ENCODE peak calls at places on chromosome 3, in seven cellular contexts. N is amygdala, D is cardiac fibroblast, W is kidney, O is Kasumi-1, E is NCI-H460, V is NCI-H1417. A is an unnamed sample.

GRCh38 chr3:27752926-27753325 is 30.8 kb upstream of the EOMES start:
- DNase-seq in V (no peak), D (no peak), W (no peak), E (no peak), N (no peak), O (no peak), A (no peak)

GRCh38 chr3:147413712-147414325 is 4.7 kb downstream of the ZIC1 start:
- DNase-seq in V (no peak), W (no peak), D (no peak), E (no peak), O (no peak), N (no peak), A (no peak)

GRCh38 chr3:141938011-141938350 is 61.5 kb downstream of the ATP1B3 start:
- DNase-seq in D (no peak), W (no peak), O (no peak), N (no peak), E (no peak), V (no peak), A (no peak)

GRCh38 chr3:12286927-12287726 is 1.7 kb upstream of the PPARG start:
- DNase-seq in O (no peak), E (no peak), W (peak; percentile 85), D (peak; percentile 29), V (peak; percentile 26), N (no peak), A (no peak)

GRCh38 chr3:136577791-136578190 is 174.4 kb downstream of the STAG1 start:
- DNase-seq in W (no peak), E (no peak), D (peak; percentile 6), O (no peak), N (no peak), V (no peak), A (no peak)

GRCh38 chr3:194058189-194058571 is 77.8 kb upstream of the HES1 start:
- DNase-seq in V (peak; percentile 93), E (peak; percentile 16), D (peak; percentile 59), N (no peak), O (peak; percentile 43), W (peak; percentile 87), A (no peak)

GRCh38 chr3:113985526-113985925 is 37.7 kb downstream of the ZDHHC23 start:
- DNase-seq in E (no peak), V (no peak), D (no peak), O (peak; percentile 63), W (no peak), N (no peak), A (no peak)

GRCh38 chr3:151709847-151710246 is 23.9 kb upstream of the AADACL2 start:
- DNase-seq in D (no peak), E (no peak), N (no peak), V (no peak), O (no peak), W (no peak), A (no peak)

GRCh38 chr3:195187609-195188529 is 83.1 kb downstream of the XXYLT1 start:
- DNase-seq in O (no peak), N (no peak), V (peak; percentile 12), E (no peak), W (no peak), D (peak; percentile 50), A (no peak)

GRCh38 chr3:138202945-138203701 is 16.0 kb downstream of the ARMC8 start:
- DNase-seq in W (no peak), N (no peak), O (no peak), V (no peak), D (no peak), E (no peak), A (no peak)

GRCh38 chr3:101702726-101703125 is 16.2 kb upstream of the RPL24 start:
- DNase-seq in E (no peak), V (no peak), D (no peak), W (no peak), N (no peak), O (no peak), A (no peak)

GRCh38 chr3:50652709-50653108 is 22.0 kb upstream of the DOCK3 start:
- DNase-seq in O (peak; percentile 49), V (peak; percentile 29), W (no peak), E (no peak), D (peak; percentile 33), N (no peak), A (no peak)

GRCh38 chr3:133476971-133477375 is 77.1 kb downstream of the BFSP2 start:
- DNase-seq in W (no peak), E (no peak), V (peak; percentile 97), O (no peak), D (no peak), N (no peak), A (no peak)

GRCh38 chr3:36259580-36259979 is 120.7 kb upstream of the STAC start:
- DNase-seq in N (no peak), V (no peak), E (no peak), O (no peak), D (no peak), W (no peak), A (no peak)

GRCh38 chr3:134625462-134625861 is 25.4 kb downstream of the KY start:
- DNase-seq in W (no peak), N (no peak), O (no peak), V (no peak), E (no peak), D (no peak), A (no peak)

GRCh38 chr3:151971814-151972579 is 98.6 kb downstream of the SUCNR1 start:
- DNase-seq in E (no peak), D (no peak), N (no peak), O (no peak), W (no peak), V (peak; percentile 90), A (peak; percentile 74)

GRCh38 chr3:55013145-55013544 is 85.3 kb upstream of the LRTM1 start:
- DNase-seq in D (peak; percentile 53), N (no peak), E (no peak), W (no peak), V (peak; percentile 51), O (no peak), A (no peak)

GRCh38 chr3:38723569-38724391 is 74.3 kb upstream of the SCN5A start:
- DNase-seq in N (no peak), V (peak; percentile 61), E (no peak), D (peak; percentile 35), O (no peak), W (no peak), A (no peak)

GRCh38 chr3:128424508-128425069 is 42.1 kb downstream of the DNAJB8 start:
- DNase-seq in D (peak; percentile 18), E (no peak), N (no peak), O (no peak), W (no peak), V (no peak), A (peak; percentile 63)

GRCh38 chr3:57335273-57335938 is 42.9 kb upstream of the ASB14 start:
- DNase-seq in V (no peak), N (no peak), E (no peak), D (no peak), W (no peak), O (no peak), A (peak; percentile 2)

GRCh38 chr3:29649815-29650547 is 369.1 kb downstream of the RBMS3 start:
- DNase-seq in D (peak; percentile 29), N (no peak), V (no peak), E (peak; percentile 87), O (no peak), W (no peak), A (no peak)

GRCh38 chr3:178343433-178344038 is 192.7 kb upstream of the KCNMB2 start:
- DNase-seq in V (no peak), N (no peak), E (no peak), W (peak; percentile 55), D (no peak), O (no peak), A (no peak)

GRCh38 chr3:5191555-5192304 is 4.2 kb downstream of the EDEM1 start:
- DNase-seq in E (no peak), W (no peak), O (no peak), V (no peak), N (no peak), D (no peak), A (no peak)

GRCh38 chr3:136194409-136195257 is 1.5 kb downstream of the MSL2 start:
- DNase-seq in W (no peak), V (peak; percentile 77), O (peak; percentile 42), E (no peak), D (peak; percentile 20), N (no peak), A (no peak)

GRCh38 chr3:191158800-191159199 is 40.2 kb upstream of the OSTN start:
- DNase-seq in N (no peak), D (no peak), O (no peak), E (no peak), W (no peak), V (no peak), A (no peak)

GRCh38 chr3:10524799-10525301 is 19.5 kb upstream of the ATP2B2 start:
- DNase-seq in O (no peak), V (no peak), D (no peak), N (no peak), E (no peak), W (no peak), A (no peak)

GRCh38 chr3:183613366-183614293 is 21.8 kb upstream of the KLHL24 start:
- DNase-seq in N (no peak), D (no peak), O (no peak), V (peak; percentile 17), W (no peak), E (no peak), A (no peak)

GRCh38 chr3:136612512-136612911 is 139.7 kb downstream of the STAG1 start:
- DNase-seq in V (no peak), W (no peak), N (no peak), D (no peak), E (no peak), O (no peak), A (no peak)

GRCh38 chr3:88369767-88370166 is 220.0 kb downstream of the C3orf38 start:
- DNase-seq in E (no peak), D (no peak), O (no peak), W (no peak), N (no peak), V (no peak), A (no peak)

GRCh38 chr3:140375002-140375401 is 302.9 kb upstream of the TRIM42 start:
- DNase-seq in E (no peak), V (no peak), N (no peak), O (no peak), W (no peak), D (no peak), A (no peak)

GRCh38 chr3:192130534-192131132 is 596.7 kb downstream of the FGF12 start:
- DNase-seq in E (peak; percentile 25), V (peak; percentile 59), D (peak; percentile 44), O (peak; percentile 62), W (no peak), N (peak; percentile 4), A (peak; percentile 60)

GRCh38 chr3:195543642-195544536 is 764 bp upstream of the PPP1R2 start:
- DNase-seq in V (no peak), O (peak; percentile 42), N (no peak), D (peak; percentile 46), W (peak; percentile 80), E (no peak), A (no peak)

GRCh38 chr3:49901351-49902339 is 2.0 kb downstream of the MST1R start:
- DNase-seq in E (no peak), O (no peak), V (no peak), W (no peak), D (no peak), N (no peak), A (no peak)

GRCh38 chr3:157058392-157059071 is 101.4 kb downstream of the CCNL1 start:
- DNase-seq in W (no peak), O (no peak), D (no peak), N (no peak), E (no peak), V (no peak), A (no peak)

GRCh38 chr3:21830541-21830940 is 79.5 kb upstream of the ZNF385D start:
- DNase-seq in N (no peak), D (no peak), V (no peak), W (no peak), E (no peak), O (no peak), A (no peak)

GRCh38 chr3:177827517-177828249 is 630.4 kb upstream of the TBL1XR1 start:
- DNase-seq in V (peak; percentile 31), E (peak; percentile 13), O (no peak), D (peak; percentile 84), N (no peak), W (no peak), A (no peak)